ENCODE peak calls at places on chromosomes 7 and 10, in four cellular contexts. Z is foreskin fibroblast; K is CD4-positive, alpha-beta memory T cell; Y is fibroblast of lung. I is an unnamed sample.

GRCh38 chr7:66627151-66627681 is 1.5 kb upstream of the KCTD7 start:
- DNase-seq in Z (no peak), K (no peak), Y (no peak), I (peak; percentile 80)

GRCh38 chr10:128178319-128178937 is 52.2 kb upstream of the MKI67 start:
- DNase-seq in Z (no peak), K (no peak), Y (peak; percentile 4), I (peak; percentile 27)

GRCh38 chr10:133421336-133422222 is 2.8 kb downstream of the SPRN start:
- DNase-seq in Z (no peak), K (peak; percentile 28), Y (no peak), I (no peak)

GRCh38 chr7:5523052-5523711 is 99.5 kb upstream of the TNRC18 start:
- DNase-seq in Z (peak; percentile 23), K (no peak), Y (peak; percentile 59), I (peak; percentile 79)

GRCh38 chr10:122417667-122418066 is 36.8 kb upstream of the ARMS2 start:
- DNase-seq in Z (peak; percentile 15), K (no peak), Y (peak; percentile 72), I (peak; percentile 63)

GRCh38 chr10:10294801-10295515 is 722.7 kb upstream of the CELF2 start:
- DNase-seq in Z (no peak), K (no peak), Y (no peak), I (no peak)

GRCh38 chr7:102834999-102835398 is 77.8 kb upstream of the LRRC17 start:
- DNase-seq in Z (peak; percentile 72), K (no peak), Y (peak; percentile 96), I (peak; percentile 52)

GRCh38 chr7:157446322-157446721 is 109.5 kb downstream of the DNAJB6 start:
- DNase-seq in Z (no peak), K (no peak), Y (no peak), I (no peak)

GRCh38 chr7:64686493-64687184 is 20.7 kb downstream of the ZNF107 start:
- DNase-seq in Z (no peak), K (no peak), Y (no peak), I (no peak)

GRCh38 chr10:71737356-71738172 is 18.0 kb upstream of the C10orf105 start:
- DNase-seq in Z (peak; percentile 30), K (no peak), Y (no peak), I (no peak)

GRCh38 chr7:24573554-24574338 is 494 bp downstream of the PALS2 start:
- DNase-seq in Z (peak; percentile 43), K (peak; percentile 51), Y (peak; percentile 70), I (peak; percentile 64)

GRCh38 chr7:24570983-24571382 is 2.3 kb upstream of the PALS2 start:
- DNase-seq in Z (no peak), K (no peak), Y (no peak), I (no peak)

GRCh38 chr7:24573008-24573553 is at the start of gene PALS2:
- DNase-seq in Z (peak; percentile 66), K (peak; percentile 87), Y (peak; percentile 75), I (peak; percentile 82)

GRCh38 chr7:24572421-24573007 is 738 bp upstream of the PALS2 start:
- DNase-seq in Z (peak; percentile 46), K (peak; percentile 60), Y (peak; percentile 67), I (peak; percentile 45)

DNA sequence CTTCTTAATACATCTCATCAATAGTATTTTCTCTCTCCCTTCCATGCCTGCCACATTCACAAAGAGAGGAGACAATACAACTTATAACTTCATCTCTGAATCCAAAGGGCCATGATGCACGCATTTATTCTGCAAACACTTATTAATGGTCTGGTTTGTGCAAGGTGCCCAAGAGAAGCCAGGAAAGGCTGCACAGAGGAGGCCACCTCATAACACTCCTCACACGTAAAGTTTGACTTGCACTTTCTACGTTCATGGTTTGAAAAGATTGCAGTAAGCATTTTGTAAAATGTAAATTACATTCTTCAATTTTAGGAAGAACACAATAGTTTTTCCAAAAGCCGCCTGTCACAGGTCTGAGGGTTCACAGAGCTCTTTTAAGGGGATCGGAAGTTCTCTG is 1.2 kb upstream of the PALS2 start:
- DNase-seq in Z (no peak), K (no peak), Y (no peak), I (no peak)
- H3K4me3 ChIP-seq in Z (no peak overlapping the region), K (no peak overlapping the region), Y (peak overlapping the region; percentile 78), I (no peak overlapping the region)

GRCh38 chr7:2522780-2523433 is 3.3 kb downstream of the LFNG start:
- DNase-seq in Z (no peak), K (peak; percentile 66), Y (peak; percentile 89), I (peak; percentile 79)
- H3K4me3 ChIP-seq in Z (peak overlapping the region; percentile 56), K (peak overlapping the region; percentile 79), Y (no peak overlapping the region), I (no peak overlapping the region)

DNA sequence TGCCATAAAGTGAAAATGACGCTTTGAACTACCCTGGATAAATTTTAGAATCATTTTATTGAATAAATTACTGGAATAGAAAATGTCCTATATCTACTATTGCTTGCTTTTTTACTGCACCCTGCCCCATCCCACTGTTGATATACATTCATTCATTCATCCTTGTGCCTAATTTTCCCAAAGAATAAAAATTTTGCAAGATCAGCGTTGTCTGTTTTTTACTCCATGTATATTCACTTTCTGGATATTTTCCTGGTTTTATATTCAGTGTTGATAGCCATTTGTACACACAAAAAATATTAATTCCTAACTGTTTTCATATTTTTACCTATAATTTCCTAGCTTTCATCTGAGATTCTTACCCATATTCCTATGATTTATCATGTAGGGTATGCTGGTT is 262.9 kb upstream of the MAGI2 start:
- DNase-seq in Z (no peak), K (no peak), Y (no peak), I (no peak)
- H3K4me3 ChIP-seq in Z (no peak overlapping the region), K (no peak overlapping the region), Y (no peak overlapping the region), I (no peak overlapping the region)

GRCh38 chr7:133984023-133984422 is 143.1 kb upstream of the LRGUK start:
- DNase-seq in Z (no peak), K (no peak), Y (peak; percentile 7), I (peak; percentile 30)

GRCh38 chr7:133985300-133985699 is 141.8 kb upstream of the LRGUK start:
- DNase-seq in Z (no peak), K (no peak), Y (no peak), I (no peak)

GRCh38 chr7:133978502-133979295 is 148.4 kb upstream of the LRGUK start:
- DNase-seq in Z (no peak), K (no peak), Y (no peak), I (no peak)

GRCh38 chr7:133977409-133978274 is 149.5 kb upstream of the LRGUK start:
- DNase-seq in Z (no peak), K (no peak), Y (no peak), I (no peak)

GRCh38 chr7:133980794-133981193 is 146.3 kb upstream of the LRGUK start:
- DNase-seq in Z (no peak), K (no peak), Y (no peak), I (no peak)
- H3K4me3 ChIP-seq in Z (no peak overlapping the region), K (no peak overlapping the region), Y (no peak overlapping the region), I (no peak overlapping the region)